ENCODE peak calls at places on chromosomes 6 and 20, in seven cellular contexts. P, X, C, G, J, H and R are unnamed samples.

GRCh38 chr6:15349379-15349778 is 103.5 kb downstream of the JARID2 start:
- DNase-seq in H (no peak), X (no peak), G (no peak), J (no peak), C (no peak), P (no peak), R (no peak)

GRCh38 chr6:113668712-113669408 is 188.3 kb upstream of the MARCKS start:
- DNase-seq in C (no peak), X (no peak), P (no peak), G (no peak), J (no peak), H (no peak), R (no peak)

GRCh38 chr20:32614772-32615171 is 29.6 kb upstream of the NOL4L start:
- DNase-seq in G (no peak), P (no peak), X (no peak), H (no peak), J (no peak), C (no peak), R (no peak)

GRCh38 chr20:51542033-51542893 is at the start of gene NFATC2:
- DNase-seq in C (peak; percentile 85), J (no peak), H (peak; percentile 68), G (peak; percentile 39), X (no peak), P (peak; percentile 27), R (peak; percentile 89)

GRCh38 chr20:58695895-58696375 is 3.3 kb downstream of the NPEPL1 start:
- DNase-seq in X (no peak), J (no peak), G (no peak), P (no peak), H (no peak), C (no peak), R (no peak)

GRCh38 chr20:1269850-1270249 is 3.8 kb downstream of the SNPH start:
- DNase-seq in H (no peak), X (no peak), G (no peak), J (no peak), P (no peak), C (no peak), R (no peak)

GRCh38 chr6:34237316-34237721 is 646 bp downstream of the HMGA1 start:
- DNase-seq in C (peak; percentile 83), X (no peak), G (no peak), H (no peak), P (peak; percentile 31), J (no peak), R (no peak)

GRCh38 chr6:26269406-26270120 is 95.4 kb upstream of the BTN3A2 start:
- DNase-seq in H (no peak), C (no peak), J (peak; percentile 25), G (no peak), X (no peak), P (no peak), R (no peak)

GRCh38 chr6:109503327-109504224 is 20.6 kb upstream of the ZBTB24 start:
- DNase-seq in H (no peak), G (no peak), X (peak; percentile 47), J (no peak), P (no peak), C (no peak), R (no peak)

GRCh38 chr6:157912326-157912725 is 69.3 kb upstream of the SYNJ2 start:
- DNase-seq in C (no peak), H (no peak), P (no peak), X (peak; percentile 87), J (peak; percentile 6), G (no peak), R (no peak)

GRCh38 chr6:157225575-157225995 is 97.7 kb downstream of the TMEM242 start:
- DNase-seq in J (no peak), G (no peak), H (no peak), P (no peak), C (peak; percentile 67), X (no peak), R (no peak)

GRCh38 chr6:5471044-5471443 is 209.7 kb downstream of the FARS2 start:
- DNase-seq in G (peak; percentile 56), H (peak; percentile 44), C (no peak), J (peak; percentile 22), X (peak; percentile 67), P (peak; percentile 30), R (peak; percentile 69)

GRCh38 chr6:104711371-104711770 is 148.3 kb downstream of the HACE1 start:
- DNase-seq in P (no peak), G (peak; percentile 31), X (peak; percentile 63), H (no peak), C (no peak), J (peak; percentile 46), R (no peak)

GRCh38 chr6:25880601-25881000 is 6.6 kb upstream of the SLC17A3 start:
- DNase-seq in C (no peak), X (no peak), G (no peak), P (no peak), J (no peak), H (no peak), R (no peak)

GRCh38 chr20:34941224-34941623 is 14.4 kb downstream of the GSS start:
- DNase-seq in H (no peak), J (no peak), G (no peak), X (no peak), C (no peak), P (no peak), R (no peak)

GRCh38 chr6:105713474-105714118 is 310.7 kb upstream of the PREP start:
- DNase-seq in G (no peak), P (no peak), C (no peak), X (peak; percentile 9), H (no peak), J (no peak), R (no peak)

DNA sequence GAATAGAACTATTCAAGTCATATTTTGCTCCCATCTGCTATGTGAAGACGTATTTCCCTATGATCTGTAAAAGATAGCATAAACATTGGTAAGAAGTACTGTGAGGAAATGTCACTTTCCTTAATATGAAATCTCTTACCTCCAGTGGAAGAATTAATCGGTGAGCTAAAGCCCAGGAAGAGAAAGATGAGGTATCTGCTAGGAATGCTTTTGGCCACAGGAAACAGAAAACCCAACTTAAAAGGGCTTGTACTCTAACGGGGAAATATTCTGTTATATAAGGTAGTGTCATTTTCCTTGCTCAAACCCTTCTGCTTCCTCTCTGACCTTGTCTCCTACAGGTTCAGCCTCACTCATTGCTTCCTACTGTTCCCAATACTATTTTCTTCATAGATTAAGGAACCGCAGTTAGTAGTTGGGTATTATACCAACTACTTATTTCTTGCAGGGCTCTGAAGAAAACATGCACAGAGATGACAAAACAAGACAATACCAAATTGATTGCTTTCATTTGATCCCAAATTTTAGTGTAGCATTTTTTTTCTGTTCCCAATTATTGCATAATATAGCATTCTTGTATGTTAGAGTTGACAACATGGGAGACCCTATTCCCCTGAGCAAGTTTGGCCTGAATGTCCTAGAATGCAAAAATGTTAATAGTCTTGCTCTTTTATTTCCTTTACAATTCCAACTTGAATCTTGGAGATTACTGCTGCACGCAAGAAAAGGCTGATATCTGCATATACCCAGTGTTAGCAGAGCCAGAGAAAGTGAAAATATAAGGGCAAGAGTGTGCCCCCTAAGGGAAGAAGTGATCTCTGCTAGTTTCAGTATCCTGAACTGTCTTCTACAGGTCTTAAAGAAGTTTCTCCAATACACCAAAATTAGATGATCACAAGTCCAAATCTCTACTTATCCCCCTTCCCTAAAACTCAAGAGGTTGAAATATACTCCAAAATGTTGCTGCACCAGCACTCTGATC is 65.3 kb downstream of the AFG1L start:
- DNase-seq in X (no peak), H (no peak), J (peak; percentile 4), P (no peak), G (no peak), C (no peak), R (no peak)
- TF ChIP-seq CTCF in X (no peak), H (peak; percentile 20), J (peak; percentile 4), P (no peak), G (no peak), C (no peak), R (no peak)

GRCh38 chr20:62222266-62222850 is 2.3 kb upstream of the HRH3 start:
- DNase-seq in C (peak; percentile 67), J (no peak), G (no peak), P (no peak), H (no peak), X (no peak), R (no peak)

GRCh38 chr20:62222972-62223371 is 2.9 kb upstream of the HRH3 start:
- DNase-seq in G (no peak), H (no peak), J (no peak), C (no peak), X (no peak), P (no peak), R (no peak)

GRCh38 chr20:62219992-62220665 is at the start of gene HRH3:
- DNase-seq in C (peak; percentile 83), J (no peak), X (no peak), H (peak; percentile 25), P (peak; percentile 27), G (no peak), R (peak; percentile 78)

GRCh38 chr20:62219101-62219991 is 732 bp downstream of the HRH3 start:
- DNase-seq in X (no peak), G (no peak), P (no peak), C (peak; percentile 72), H (no peak), J (peak; percentile 19), R (peak; percentile 81)

GRCh38 chr20:62220666-62221568 is 839 bp upstream of the HRH3 start:
- DNase-seq in C (peak; percentile 74), X (no peak), G (no peak), H (no peak), J (no peak), P (no peak), R (peak; percentile 74)
- H3K4me3 ChIP-seq in C (no peak overlapping the region), X (no peak overlapping the region), G (no peak overlapping the region), H (no peak overlapping the region), J (no peak overlapping the region), P (no peak overlapping the region), R (peak overlapping the region; percentile 30)

DNA sequence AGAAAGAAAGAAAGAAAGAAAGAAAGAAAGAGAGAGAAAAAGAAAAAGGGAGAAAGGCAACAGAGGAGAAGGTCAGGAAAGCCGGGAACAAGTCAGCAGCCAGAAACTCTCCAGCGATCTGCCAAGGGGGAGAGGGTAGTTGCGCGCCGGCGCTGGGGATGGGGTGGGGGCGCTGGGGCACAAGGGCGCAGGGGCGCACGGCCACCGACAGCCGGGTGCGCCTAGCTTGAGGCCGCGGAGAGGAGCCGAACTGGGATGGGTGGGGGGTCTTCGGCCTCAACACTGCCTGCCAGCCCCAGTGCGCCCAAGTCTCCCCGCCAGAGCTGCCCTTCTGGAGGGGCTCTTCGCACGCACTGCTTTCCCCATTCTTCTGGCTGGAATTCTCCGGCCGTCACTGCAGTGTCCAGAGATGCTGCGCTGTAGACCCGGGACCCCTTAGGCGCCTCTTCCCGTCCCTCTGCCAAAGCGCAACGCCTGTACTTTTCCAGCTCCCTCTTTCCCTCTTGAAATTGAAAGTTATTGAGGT is 429 bp upstream of the RSPO3 start:
- DNase-seq in P (peak; percentile 63), H (no peak), G (no peak), J (no peak), X (peak; percentile 33), C (peak; percentile 58), R (peak; percentile 44)
- H3K4me1 ChIP-seq in P (no peaks in the 10 kb centered on the region), H (peaks cover 21% of the 10 kb centered on the region), G (no peaks in the 10 kb centered on the region), J (peaks cover 15% of the 10 kb centered on the region), X (peaks cover 2% of the 10 kb centered on the region), C (peaks cover 31% of the 10 kb centered on the region), R (no peaks in the 10 kb centered on the region)

GRCh38 chr6:147390909-147391536 is 117.5 kb upstream of the SAMD5 start:
- DNase-seq in J (no peak), C (no peak), X (peak; percentile 55), G (no peak), P (no peak), H (no peak), R (no peak)
- TF ChIP-seq CTCF in J (peak; percentile 57), C (no peak), X (no peak), G (no peak), P (peak; percentile 15), H (no peak), R (no peak)